ENCODE peak calls at places on chromosomes 3 and 15, in eight cellular contexts. N is GM06990, Y is H7, D is lower lobe of right lung, I is cardiac muscle cell, Q is psoas muscle, A is breast epithelium, X is cardiac fibroblast. P is an unnamed sample.

GRCh38 chr3:16608816-16609215 is 3.6 kb upstream of the DAZL start:
- DNase-seq in Q (no peak), N (no peak), A (no peak), Y (no peak), X (no peak), I (no peak), D (no peak), P (no peak)

GRCh38 chr3:136994772-136995516 is 37.2 kb downstream of the IL20RB start:
- DNase-seq in D (peak; percentile 83), Q (peak; percentile 81), N (no peak), Y (no peak), A (peak; percentile 96), X (peak; percentile 93), I (peak; percentile 98), P (peak; percentile 65)

GRCh38 chr3:110598847-110599490 is 472.6 kb upstream of the NECTIN3 start:
- DNase-seq in Q (no peak), A (no peak), N (no peak), D (no peak), X (peak; percentile 54), I (no peak), Y (no peak), P (no peak)

GRCh38 chr15:27532358-27532757 is 561.4 kb downstream of the GABRG3 start:
- DNase-seq in A (no peak), I (no peak), Y (no peak), D (no peak), X (no peak), N (no peak), Q (no peak), P (no peak)

GRCh38 chr3:113086506-113087461 is 96.0 kb downstream of the GTPBP8 start:
- DNase-seq in D (no peak), Y (peak; percentile 47), N (no peak), Q (no peak), A (no peak), I (peak; percentile 37), X (no peak), P (peak; percentile 19)

GRCh38 chr3:56629451-56629850 is 53.6 kb downstream of the TASOR start:
- DNase-seq in Q (no peak), N (no peak), D (no peak), A (no peak), Y (no peak), I (no peak), X (no peak), P (no peak)

GRCh38 chr15:57554063-57554820 is 37.5 kb upstream of the MYZAP start:
- DNase-seq in I (peak; percentile 50), Q (no peak), N (no peak), X (no peak), D (no peak), A (no peak), Y (no peak), P (no peak)

GRCh38 chr3:138197058-138197457 is 10.0 kb downstream of the ARMC8 start:
- DNase-seq in N (no peak), Y (peak; percentile 56), X (peak; percentile 45), I (peak; percentile 59), D (no peak), A (no peak), Q (no peak), P (no peak)

GRCh38 chr3:57060089-57060829 is at the start of gene SPATA12:
- DNase-seq in N (no peak), D (peak; percentile 79), Q (peak; percentile 64), A (peak; percentile 82), Y (peak; percentile 90), I (peak; percentile 80), X (peak; percentile 89), P (peak; percentile 80)

GRCh38 chr15:50871832-50872231 is 36.7 kb upstream of the AP4E1 start:
- DNase-seq in N (no peak), I (no peak), D (no peak), Y (no peak), Q (no peak), A (no peak), X (no peak), P (no peak)

GRCh38 chr3:185582236-185582635 is 3.9 kb upstream of the SENP2 start:
- DNase-seq in X (no peak), I (no peak), Q (no peak), D (no peak), N (no peak), A (no peak), Y (peak; percentile 81), P (no peak)

GRCh38 chr3:185584681-185585080 is 1.4 kb upstream of the SENP2 start:
- DNase-seq in Y (no peak), N (no peak), Q (no peak), D (no peak), I (no peak), A (no peak), X (no peak), P (no peak)

GRCh38 chr3:185585523-185585861 is 603 bp upstream of the SENP2 start:
- DNase-seq in I (no peak), Y (no peak), X (no peak), Q (no peak), D (no peak), A (no peak), N (no peak), P (no peak)

GRCh38 chr3:185582871-185583270 is 3.2 kb upstream of the SENP2 start:
- DNase-seq in A (no peak), I (no peak), N (peak; percentile 70), D (no peak), Q (no peak), X (peak; percentile 5), Y (no peak), P (no peak)

DNA sequence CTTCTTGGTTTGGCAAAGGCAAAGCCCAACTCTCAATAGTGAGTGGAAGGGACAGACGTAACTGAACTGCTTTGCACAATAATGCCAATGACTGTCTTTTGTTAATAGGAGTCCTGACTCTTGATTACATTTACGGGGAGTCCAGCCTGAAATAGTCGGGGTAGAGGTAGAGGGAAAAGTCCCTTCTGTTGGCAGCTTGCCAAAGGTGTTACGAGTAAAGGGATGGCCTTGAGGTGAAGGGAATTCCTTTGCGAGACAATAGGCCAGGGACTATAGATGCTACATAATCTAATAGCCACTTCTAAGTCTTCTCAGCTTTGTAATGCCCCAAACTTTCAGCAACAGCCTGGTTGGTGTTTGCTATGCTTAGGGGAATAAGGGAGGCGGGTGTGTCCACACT is 2.2 kb upstream of the SENP2 start:
- DNase-seq in Y (no peak), D (no peak), I (no peak), X (no peak), N (no peak), Q (no peak), A (no peak), P (no peak)
- H3K4me3 ChIP-seq in Y (peak overlapping the region; percentile 17), D (no peak overlapping the region), I (no peak overlapping the region), X (no peak overlapping the region), N (no peak overlapping the region), Q (no peak overlapping the region), A (no peak overlapping the region), P (no peak overlapping the region)

DNA sequence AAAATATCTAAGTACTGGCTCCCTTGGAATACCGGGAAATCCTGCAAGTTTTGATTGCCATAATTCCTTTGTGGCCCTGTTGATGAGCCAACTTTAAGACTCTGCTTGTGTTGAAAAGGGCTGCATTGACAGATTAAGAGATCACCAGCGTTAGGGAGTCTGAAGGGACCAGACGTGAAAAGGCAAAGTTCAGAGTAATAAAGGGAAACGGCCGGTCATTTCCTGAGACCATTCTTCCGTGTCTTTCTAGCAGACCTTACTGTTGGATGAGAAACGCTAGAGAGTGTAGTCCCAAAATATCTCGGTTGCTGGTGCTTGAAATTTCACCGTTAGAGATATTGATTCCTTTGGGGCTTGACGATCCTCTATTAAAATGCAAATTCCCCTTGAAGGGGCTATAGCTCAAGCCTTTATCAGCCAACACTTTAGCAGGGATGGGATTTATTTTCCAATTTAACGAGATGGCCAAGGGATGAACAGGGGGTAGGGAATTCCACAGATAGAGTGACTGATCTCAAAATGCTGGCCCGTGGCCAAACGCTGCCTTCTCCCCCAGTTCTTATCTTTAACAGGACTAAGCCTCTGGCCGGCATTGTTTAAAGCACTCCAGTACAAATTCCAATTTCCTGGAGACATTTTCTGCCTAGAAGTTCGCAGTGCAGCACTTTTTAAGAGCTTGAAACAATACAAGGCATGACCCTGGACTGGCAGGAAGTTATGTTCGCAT is 250.4 kb downstream of the TJP1 start:
- DNase-seq in D (no peak), Y (peak; percentile 35), N (no peak), I (peak; percentile 46), A (no peak), X (peak; percentile 14), Q (no peak), P (no peak)
- H3K4me3 ChIP-seq in D (no peak overlapping the region), Y (peak overlapping the region; percentile 60), N (no peak overlapping the region), I (peak overlapping the region; percentile 69), A (no peak overlapping the region), X (no peak overlapping the region), Q (no peak overlapping the region), P (no peak overlapping the region)

GRCh38 chr15:31332020-31332680 is 5.5 kb downstream of the KLF13 start:
- DNase-seq in I (no peak), Q (no peak), N (no peak), D (no peak), Y (no peak), A (no peak), X (no peak), P (no peak)
- H3K4me3 ChIP-seq in I (no peak overlapping the region), Q (no peak overlapping the region), N (peak overlapping the region; percentile 15), D (peak overlapping the region; percentile 4), Y (no peak overlapping the region), A (no peak overlapping the region), X (no peak overlapping the region), P (no peak overlapping the region)

GRCh38 chr3:52315006-52315405 is 1.1 kb upstream of the DNAH1 start:
- DNase-seq in Q (no peak), N (no peak), D (no peak), X (no peak), A (no peak), I (no peak), Y (no peak), P (no peak)

GRCh38 chr3:52317178-52317577 is 1.1 kb downstream of the DNAH1 start:
- DNase-seq in Y (peak; percentile 77), Q (no peak), N (no peak), X (no peak), D (no peak), I (no peak), A (no peak), P (no peak)

GRCh38 chr3:52317601-52318000 is 1.5 kb downstream of the DNAH1 start:
- DNase-seq in A (peak; percentile 41), Q (peak; percentile 60), N (no peak), X (peak; percentile 39), Y (peak; percentile 99), I (peak; percentile 50), D (peak; percentile 84), P (no peak)

GRCh38 chr3:52314495-52314894 is 1.6 kb upstream of the DNAH1 start:
- DNase-seq in D (no peak), A (no peak), Y (no peak), N (no peak), Q (no peak), X (peak; percentile 32), I (peak; percentile 16), P (no peak)

DNA sequence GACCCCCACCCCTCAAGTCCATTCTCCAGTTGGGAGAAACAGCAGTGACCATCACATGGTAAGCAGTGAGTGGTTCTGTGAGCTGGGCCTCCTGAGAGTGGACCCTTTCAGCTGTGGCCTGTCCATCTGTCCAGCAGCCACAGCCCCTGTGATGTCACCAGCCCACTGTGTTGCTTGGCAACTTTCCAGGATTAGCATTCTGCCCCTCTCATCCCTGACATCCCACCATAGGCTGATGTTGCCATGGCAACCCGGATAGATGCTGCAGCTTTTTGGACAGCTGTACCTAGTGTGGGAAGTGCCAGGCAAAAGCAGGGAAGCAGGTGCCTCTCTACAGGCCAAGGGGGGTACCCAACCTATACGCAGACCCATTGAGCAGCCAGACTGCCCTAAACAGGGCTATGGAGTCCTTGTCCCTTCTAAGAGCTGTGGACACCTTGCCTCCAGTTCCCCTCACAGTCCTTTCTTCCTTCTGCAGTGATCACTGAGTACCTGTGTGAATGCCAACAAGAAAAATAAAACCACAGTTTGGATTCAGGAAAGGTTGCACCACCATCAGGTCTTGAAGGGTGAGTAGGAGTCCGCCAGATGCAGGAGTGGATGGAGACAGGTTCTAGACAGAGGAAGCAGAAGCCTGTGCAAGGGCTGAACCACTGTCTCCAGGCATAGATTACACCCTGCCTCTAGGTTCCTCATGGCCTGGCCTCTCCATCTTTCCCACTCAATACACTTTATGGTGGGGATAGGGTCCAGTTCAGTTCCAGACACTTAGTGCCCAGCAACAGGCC is at the start of gene DNAH1:
- DNase-seq in N (no peak), I (no peak), D (no peak), Q (no peak), Y (no peak), X (no peak), A (no peak), P (no peak)
- H3K4me3 ChIP-seq in N (no peak within 1 kb of the TSS), I (no peak within 1 kb of the TSS), D (peak within 1 kb of the TSS; percentile 54), Q (no peak within 1 kb of the TSS), Y (peak within 1 kb of the TSS; percentile 35), X (no peak within 1 kb of the TSS), A (no peak within 1 kb of the TSS), P (no peak within 1 kb of the TSS)